ENCODE peak calls at places on chromosomes 16 and 17, in four cellular contexts. I, Y, C and H are unnamed samples.

GRCh38 chr16:84284168-84284722 is 10.4 kb upstream of the WFDC1 start:
- DNase-seq in C (peak), I (no peak), Y (no peak), H (no peak)

GRCh38 chr17:39751016-39751543 is 13.3 kb downstream of the GRB7 start:
- DNase-seq in I (no peak), Y (no peak), C (no peak), H (no peak)

GRCh38 chr17:73205326-73205980 is 12.6 kb downstream of the COG1 start:
- DNase-seq in Y (no peak), I (no peak), C (no peak), H (no peak)

GRCh38 chr16:89037261-89038152 is 56.1 kb upstream of the ACSF3 start:
- DNase-seq in I (no peak), Y (no peak), C (peak), H (no peak)

GRCh38 chr17:50372708-50373556 is at the start of the genes EME1 and MRPL27:
- DNase-seq in Y (peak), C (peak), I (peak), H (peak)

GRCh38 chr16:70162041-70162451 is 11.5 kb upstream of the CLEC18C start:
- DNase-seq in Y (no peak), C (peak), I (no peak), H (no peak)

GRCh38 chr16:85773044-85773443 is 22.1 kb upstream of the C16orf74 start:
- DNase-seq in I (no peak), C (no peak), Y (no peak), H (no peak)

GRCh38 chr16:21281698-21282389 is 3.8 kb upstream of the CRYM start:
- DNase-seq in I (peak), Y (no peak), C (no peak), H (no peak)

GRCh38 chr16:27242868-27243590 is 25.5 kb downstream of the NSMCE1 start:
- DNase-seq in C (peak), I (peak), Y (peak), H (no peak)

GRCh38 chr17:72049914-72050313 is 70.9 kb upstream of the SOX9 start:
- DNase-seq in Y (no peak), C (no peak), I (no peak), H (no peak)

GRCh38 chr16:21083729-21084268 is 66.8 kb downstream of the DNAH3 start:
- DNase-seq in C (peak), Y (peak), I (peak), H (peak)

GRCh38 chr16:3712830-3713476 is 4.4 kb downstream of the TRAP1 start:
- DNase-seq in I (no peak), C (no peak), Y (no peak), H (no peak)

GRCh38 chr16:56605475-56605874 is 2.9 kb upstream of the MT2A start:
- DNase-seq in Y (no peak), C (no peak), I (no peak), H (no peak)

GRCh38 chr16:21946889-21947635 is 6.1 kb upstream of the UQCRC2 start:
- DNase-seq in C (no peak), Y (no peak), I (no peak), H (no peak)

GRCh38 chr17:77446959-77447634 is 306.3 kb downstream of the SEC14L1 start:
- DNase-seq in C (no peak), I (no peak), Y (no peak), H (no peak)

GRCh38 chr17:14950216-14950615 is 314.9 kb downstream of the PMP22 start:
- DNase-seq in C (no peak), I (no peak), Y (no peak), H (no peak)

GRCh38 chr16:75203667-75204409 is 3.1 kb downstream of the CTRB2 start:
- DNase-seq in C (no peak), Y (no peak), I (no peak), H (no peak)

GRCh38 chr16:1559446-1559975 is 26.0 kb downstream of the TMEM204 start:
- DNase-seq in Y (no peak), C (no peak), I (no peak), H (no peak)

GRCh38 chr16:59699786-59700185 is 965.7 kb upstream of the GOT2 start:
- DNase-seq in Y (no peak), C (no peak), I (no peak), H (no peak)

GRCh38 chr16:75152635-75153034 is 4.3 kb downstream of the ZFP1 start:
- DNase-seq in C (no peak), I (no peak), Y (no peak), H (no peak)

GRCh38 chr16:10625595-10626357 is 45.4 kb upstream of the EMP2 start:
- DNase-seq in Y (no peak), I (no peak), C (no peak), H (no peak)

GRCh38 chr16:54577566-54578180 is 291.1 kb upstream of the IRX3 start:
- DNase-seq in Y (no peak), C (no peak), I (no peak), H (no peak)

GRCh38 chr17:47776330-47777197 is 43.5 kb downstream of the TBX21 start:
- DNase-seq in I (peak), C (peak), Y (no peak), H (no peak)

GRCh38 chr16:66519974-66520373 is 29.9 kb downstream of the TK2 start:
- DNase-seq in Y (no peak), I (no peak), C (no peak), H (no peak)

GRCh38 chr17:44133918-44134476 is 7.7 kb upstream of the HROB start:
- DNase-seq in I (no peak), C (no peak), Y (no peak), H (no peak)